ENCODE peak calls at places on chromosomes 7 and 10, in ten cellular contexts. R is mesothelial cell of epicardium; B is activated T-helper 1 cell treated with anti-CD3 and anti-CD28 coated beads, Interleukin-12 subunit alpha, Interleukin-12 subunit beta, Interleukin-2, Interleukin-4 antibody, amounts not matched to agents 30 ng/mL and 10 ng/mL and 1 ng/mL, durations not matched to agents 14 hours and 24 hours and 36 hours; Y is iris pigment epithelial cell; J is AG20443; T is HTR-8/SVneo; I is HT1080; H is stimulated activated naive CD8-positive, alpha-beta T cell treated with anti-CD3 and anti-CD28 coated beads, Interleukin-15, amount 100 ng/mL, for 72 hours; N is cardiac fibroblast; V is HT-29. K is an unnamed sample.

GRCh38 chr7:51366930-51367613 is 50.5 kb upstream of the COBL start:
- DNase-seq in B (no peak), V (peak), J (peak), R (no peak), H (no peak), N (peak), Y (peak), I (peak), T (peak), K (no peak)

GRCh38 chr10:60989400-60989876 is 45.5 kb upstream of the RHOBTB1 start:
- DNase-seq in Y (peak), V (peak), B (no peak), T (no peak), H (no peak), N (no peak), J (no peak), I (peak), R (no peak), K (no peak)

GRCh38 chr10:86813101-86813500 is 56.7 kb downstream of the BMPR1A start:
- DNase-seq in H (no peak), I (no peak), V (no peak), T (no peak), J (peak), B (no peak), R (no peak), N (peak), Y (peak), K (no peak)

GRCh38 chr10:21811245-21811585 is 192.3 kb downstream of the DNAJC1 start:
- DNase-seq in B (no peak), J (no peak), R (no peak), H (no peak), T (no peak), Y (peak), I (no peak), V (no peak), N (peak), K (no peak)

GRCh38 chr10:100346351-100346764 is 675 bp upstream of the SCD start:
- DNase-seq in I (peak), B (peak), T (peak), N (peak), V (peak), H (peak), R (peak), J (peak), Y (peak), K (peak)

GRCh38 chr7:8638076-8638475 is 204.7 kb downstream of the NXPH1 start:
- DNase-seq in Y (no peak), H (no peak), J (no peak), I (peak), N (no peak), V (peak), R (no peak), B (no peak), T (no peak), K (no peak)

GRCh38 chr10:129531195-129531968 is 64.3 kb downstream of the MGMT start:
- DNase-seq in I (peak), V (no peak), T (peak), N (peak), Y (peak), H (no peak), B (no peak), R (no peak), J (peak), K (no peak)

GRCh38 chr10:116785282-116785681 is 42.9 kb upstream of the HSPA12A start:
- DNase-seq in V (no peak), N (no peak), T (no peak), Y (no peak), I (no peak), J (no peak), B (no peak), H (no peak), R (no peak), K (no peak)

GRCh38 chr7:108079291-108080057 is 50.7 kb downstream of the LAMB4 start:
- DNase-seq in J (peak), I (peak), N (peak), B (no peak), T (peak), Y (peak), V (peak), H (no peak), R (no peak), K (no peak)

K was measured in activated CD4-positive, alpha-beta memory T cell treated with anti-CD3 and anti-CD28 coated beads, Interleukin-2, amount 10 ng/mL, durations not matched to agents 7 days and 5 days.